ENCODE peak calls at places on chromosome 2, in eight cellular contexts. One of them, this sample, is unnamed.
A peak's percentile ranks its signal among the peaks of the same experiment; 100 is the strongest.

GRCh38 chr2:144152817-144153271 is 367.1 kb downstream of the ZEB2 start:
- DNase-seq in esophagus squamous epithelium: no peak
- DNase-seq in heart left ventricle: no peak
- DNase-seq in mammary epithelial cell: no peak
- DNase-seq in IMR-90: peak; percentile 82
- DNase-seq in Peyer's patch: no peak
- DNase-seq in psoas muscle: no peak
- DNase-seq in ascending aorta: no peak
- DNase-seq in this sample: no peak

GRCh38 chr2:170261566-170261965 is 83.6 kb downstream of the MYO3B start:
- DNase-seq in esophagus squamous epithelium: no peak
- DNase-seq in heart left ventricle: no peak
- DNase-seq in mammary epithelial cell: no peak
- DNase-seq in IMR-90: no peak
- DNase-seq in Peyer's patch: no peak
- DNase-seq in psoas muscle: no peak
- DNase-seq in ascending aorta: no peak
- DNase-seq in this sample: no peak

GRCh38 chr2:222739939-222740338 is 68.5 kb downstream of the MOGAT1 start:
- DNase-seq in esophagus squamous epithelium: no peak
- DNase-seq in heart left ventricle: no peak
- DNase-seq in mammary epithelial cell: no peak
- DNase-seq in IMR-90: no peak
- DNase-seq in Peyer's patch: no peak
- DNase-seq in psoas muscle: no peak
- DNase-seq in ascending aorta: no peak
- DNase-seq in this sample: no peak

GRCh38 chr2:173229086-173229485 is 125.6 kb upstream of the CDCA7 start:
- DNase-seq in esophagus squamous epithelium: no peak
- DNase-seq in heart left ventricle: no peak
- DNase-seq in mammary epithelial cell: no peak
- DNase-seq in IMR-90: no peak
- DNase-seq in Peyer's patch: no peak
- DNase-seq in psoas muscle: no peak
- DNase-seq in ascending aorta: no peak
- DNase-seq in this sample: no peak

GRCh38 chr2:26864226-26864625 is 16.3 kb downstream of the DPYSL5 start:
- DNase-seq in esophagus squamous epithelium: no peak
- DNase-seq in heart left ventricle: no peak
- DNase-seq in mammary epithelial cell: no peak
- DNase-seq in IMR-90: no peak
- DNase-seq in Peyer's patch: no peak
- DNase-seq in psoas muscle: no peak
- DNase-seq in ascending aorta: no peak
- DNase-seq in this sample: no peak

GRCh38 chr2:209501579-209501978 is 77.7 kb downstream of the MAP2 start:
- DNase-seq in esophagus squamous epithelium: no peak
- DNase-seq in heart left ventricle: no peak
- DNase-seq in mammary epithelial cell: no peak
- DNase-seq in IMR-90: no peak
- DNase-seq in Peyer's patch: no peak
- DNase-seq in psoas muscle: no peak
- DNase-seq in ascending aorta: no peak
- DNase-seq in this sample: no peak

GRCh38 chr2:62578837-62579640 is 73.0 kb upstream of the TMEM17 start:
- DNase-seq in esophagus squamous epithelium: no peak
- DNase-seq in heart left ventricle: no peak
- DNase-seq in mammary epithelial cell: peak; percentile 95
- DNase-seq in IMR-90: peak; percentile 87
- DNase-seq in Peyer's patch: no peak
- DNase-seq in psoas muscle: no peak
- DNase-seq in ascending aorta: no peak
- DNase-seq in this sample: no peak

GRCh38 chr2:160293401-160293911 is 93.4 kb upstream of the ITGB6 start:
- DNase-seq in esophagus squamous epithelium: no peak
- DNase-seq in heart left ventricle: no peak
- DNase-seq in mammary epithelial cell: peak; percentile 90
- DNase-seq in IMR-90: peak; percentile 94
- DNase-seq in Peyer's patch: no peak
- DNase-seq in psoas muscle: no peak
- DNase-seq in ascending aorta: no peak
- DNase-seq in this sample: no peak

GRCh38 chr2:127181851-127182250 is 38.2 kb downstream of the CYP27C1 start:
- DNase-seq in esophagus squamous epithelium: no peak
- DNase-seq in heart left ventricle: no peak
- DNase-seq in mammary epithelial cell: no peak
- DNase-seq in IMR-90: no peak
- DNase-seq in Peyer's patch: no peak
- DNase-seq in psoas muscle: no peak
- DNase-seq in ascending aorta: no peak
- DNase-seq in this sample: no peak

GRCh38 chr2:60741588-60741987 is 14.5 kb upstream of the PAPOLG start:
- DNase-seq in esophagus squamous epithelium: no peak
- DNase-seq in heart left ventricle: no peak
- DNase-seq in mammary epithelial cell: no peak
- DNase-seq in IMR-90: no peak
- DNase-seq in Peyer's patch: no peak
- DNase-seq in psoas muscle: no peak
- DNase-seq in ascending aorta: no peak
- DNase-seq in this sample: no peak

GRCh38 chr2:118268268-118268667 is 180.0 kb downstream of the INSIG2 start:
- DNase-seq in esophagus squamous epithelium: no peak
- DNase-seq in heart left ventricle: no peak
- DNase-seq in mammary epithelial cell: no peak
- DNase-seq in IMR-90: no peak
- DNase-seq in Peyer's patch: no peak
- DNase-seq in psoas muscle: no peak
- DNase-seq in ascending aorta: no peak
- DNase-seq in this sample: no peak

GRCh38 chr2:106572541-106573148 is 85.5 kb downstream of the CD8B2 start:
- DNase-seq in esophagus squamous epithelium: no peak
- DNase-seq in heart left ventricle: no peak
- DNase-seq in mammary epithelial cell: no peak
- DNase-seq in IMR-90: no peak
- DNase-seq in Peyer's patch: no peak
- DNase-seq in psoas muscle: no peak
- DNase-seq in ascending aorta: no peak
- DNase-seq in this sample: no peak

GRCh38 chr2:47629501-47630460 is 153.2 kb upstream of the MSH6 start:
- DNase-seq in esophagus squamous epithelium: no peak
- DNase-seq in heart left ventricle: no peak
- DNase-seq in mammary epithelial cell: no peak
- DNase-seq in IMR-90: no peak
- DNase-seq in Peyer's patch: no peak
- DNase-seq in psoas muscle: no peak
- DNase-seq in ascending aorta: no peak
- DNase-seq in this sample: no peak

GRCh38 chr2:146579154-146579930 is 1265.5 kb upstream of the ACVR2A start:
- DNase-seq in esophagus squamous epithelium: no peak
- DNase-seq in heart left ventricle: no peak
- DNase-seq in mammary epithelial cell: peak; percentile 43
- DNase-seq in IMR-90: peak; percentile 77
- DNase-seq in Peyer's patch: no peak
- DNase-seq in psoas muscle: no peak
- DNase-seq in ascending aorta: no peak
- DNase-seq in this sample: no peak

GRCh38 chr2:173876833-173877413 is 88.2 kb downstream of the SP3 start:
- DNase-seq in esophagus squamous epithelium: no peak
- DNase-seq in heart left ventricle: no peak
- DNase-seq in mammary epithelial cell: no peak
- DNase-seq in IMR-90: no peak
- DNase-seq in Peyer's patch: no peak
- DNase-seq in psoas muscle: no peak
- DNase-seq in ascending aorta: no peak
- DNase-seq in this sample: no peak

GRCh38 chr2:94970353-94970752 is 55.2 kb upstream of the MAL start:
- DNase-seq in esophagus squamous epithelium: no peak
- DNase-seq in heart left ventricle: no peak
- DNase-seq in mammary epithelial cell: no peak
- DNase-seq in IMR-90: no peak
- DNase-seq in Peyer's patch: no peak
- DNase-seq in psoas muscle: no peak
- DNase-seq in ascending aorta: no peak
- DNase-seq in this sample: no peak
- TF ChIP-seq CTCF in esophagus squamous epithelium: no peak
- TF ChIP-seq CTCF in heart left ventricle: no peak
- TF ChIP-seq CTCF in mammary epithelial cell: no peak
- TF ChIP-seq CTCF in IMR-90: no peak
- TF ChIP-seq CTCF in Peyer's patch: no peak
- TF ChIP-seq CTCF in psoas muscle: no peak
- TF ChIP-seq CTCF in ascending aorta: no peak
- TF ChIP-seq CTCF in this sample: no peak

DNA sequence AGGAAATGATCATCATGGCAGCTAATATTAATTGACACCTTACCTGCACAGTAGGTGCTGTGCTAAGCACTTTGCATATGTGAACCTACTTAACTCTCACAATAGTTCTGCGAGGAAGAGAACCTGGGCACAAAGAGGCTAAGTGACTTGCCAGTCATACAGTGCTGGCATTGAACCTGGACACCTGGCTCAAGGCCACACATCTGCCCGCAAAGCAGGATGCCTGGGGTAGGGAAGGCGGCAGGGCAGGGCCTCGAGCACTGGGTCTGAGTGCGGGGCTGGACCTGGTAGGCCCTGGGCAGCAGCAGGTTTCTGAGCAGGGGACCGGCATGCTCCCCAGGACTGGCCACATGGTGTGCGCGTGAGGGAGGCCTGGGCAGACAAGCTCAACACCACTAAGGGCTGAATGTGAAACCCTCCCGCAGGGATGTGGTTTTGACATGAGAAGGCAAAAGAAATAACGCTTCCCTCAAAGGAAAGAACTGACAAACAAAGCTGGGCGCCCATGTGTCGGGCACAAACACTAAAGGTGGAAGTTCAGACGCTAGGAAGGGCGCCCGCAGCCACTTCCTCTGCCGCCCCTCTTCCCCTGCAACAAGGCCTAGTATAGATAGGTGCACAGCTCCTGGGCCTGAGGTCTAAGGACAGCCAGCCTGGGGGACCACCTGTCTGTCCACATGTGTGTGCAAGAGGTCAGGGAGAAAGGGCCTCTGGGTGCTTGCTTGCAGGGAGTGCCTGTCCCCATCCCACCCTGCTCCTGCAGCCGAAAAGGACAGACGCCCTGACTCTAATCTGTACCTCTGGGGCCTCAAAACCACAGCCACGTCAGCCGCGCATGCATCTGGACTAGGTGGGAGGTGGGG is 92.5 kb downstream of the ZFP36L2 start:
- DNase-seq in esophagus squamous epithelium: peak; percentile 50
- DNase-seq in heart left ventricle: no peak
- DNase-seq in mammary epithelial cell: no peak
- DNase-seq in IMR-90: no peak
- DNase-seq in Peyer's patch: peak; percentile 63
- DNase-seq in psoas muscle: no peak
- DNase-seq in ascending aorta: peak; percentile 37
- DNase-seq in this sample: peak; percentile 80
- H3K4me1 ChIP-seq in esophagus squamous epithelium: peaks cover 70% of the 10 kb centered on the region
- H3K4me1 ChIP-seq in heart left ventricle: peaks cover 25% of the 10 kb centered on the region
- H3K4me1 ChIP-seq in mammary epithelial cell: peaks cover 33% of the 10 kb centered on the region
- H3K4me1 ChIP-seq in IMR-90: peaks cover 16% of the 10 kb centered on the region
- H3K4me1 ChIP-seq in Peyer's patch: peaks cover 85% of the 10 kb centered on the region
- H3K4me1 ChIP-seq in psoas muscle: peaks cover 37% of the 10 kb centered on the region
- H3K4me1 ChIP-seq in ascending aorta: peaks cover 15% of the 10 kb centered on the region
- H3K4me1 ChIP-seq in this sample: peaks cover 89% of the 10 kb centered on the region

GRCh38 chr2:319059-319600 is 31.2 kb upstream of the ALKAL2 start:
- DNase-seq in esophagus squamous epithelium: no peak
- DNase-seq in heart left ventricle: no peak
- DNase-seq in mammary epithelial cell: no peak
- DNase-seq in IMR-90: no peak
- DNase-seq in Peyer's patch: no peak
- DNase-seq in psoas muscle: no peak
- DNase-seq in ascending aorta: no peak
- DNase-seq in this sample: no peak

GRCh38 chr2:313991-314390 is 26.1 kb upstream of the ALKAL2 start:
- DNase-seq in esophagus squamous epithelium: no peak
- DNase-seq in heart left ventricle: no peak
- DNase-seq in mammary epithelial cell: no peak
- DNase-seq in IMR-90: no peak
- DNase-seq in Peyer's patch: no peak
- DNase-seq in psoas muscle: no peak
- DNase-seq in ascending aorta: no peak
- DNase-seq in this sample: no peak

GRCh38 chr2:317501-318424 is 29.9 kb upstream of the ALKAL2 start:
- DNase-seq in esophagus squamous epithelium: no peak
- DNase-seq in heart left ventricle: no peak
- DNase-seq in mammary epithelial cell: peak; percentile 4
- DNase-seq in IMR-90: peak; percentile 10
- DNase-seq in Peyer's patch: no peak
- DNase-seq in psoas muscle: no peak
- DNase-seq in ascending aorta: no peak
- DNase-seq in this sample: no peak

GRCh38 chr2:316381-316780 is 28.5 kb upstream of the ALKAL2 start:
- DNase-seq in esophagus squamous epithelium: no peak
- DNase-seq in heart left ventricle: no peak
- DNase-seq in mammary epithelial cell: no peak
- DNase-seq in IMR-90: no peak
- DNase-seq in Peyer's patch: no peak
- DNase-seq in psoas muscle: no peak
- DNase-seq in ascending aorta: no peak
- DNase-seq in this sample: no peak

DNA sequence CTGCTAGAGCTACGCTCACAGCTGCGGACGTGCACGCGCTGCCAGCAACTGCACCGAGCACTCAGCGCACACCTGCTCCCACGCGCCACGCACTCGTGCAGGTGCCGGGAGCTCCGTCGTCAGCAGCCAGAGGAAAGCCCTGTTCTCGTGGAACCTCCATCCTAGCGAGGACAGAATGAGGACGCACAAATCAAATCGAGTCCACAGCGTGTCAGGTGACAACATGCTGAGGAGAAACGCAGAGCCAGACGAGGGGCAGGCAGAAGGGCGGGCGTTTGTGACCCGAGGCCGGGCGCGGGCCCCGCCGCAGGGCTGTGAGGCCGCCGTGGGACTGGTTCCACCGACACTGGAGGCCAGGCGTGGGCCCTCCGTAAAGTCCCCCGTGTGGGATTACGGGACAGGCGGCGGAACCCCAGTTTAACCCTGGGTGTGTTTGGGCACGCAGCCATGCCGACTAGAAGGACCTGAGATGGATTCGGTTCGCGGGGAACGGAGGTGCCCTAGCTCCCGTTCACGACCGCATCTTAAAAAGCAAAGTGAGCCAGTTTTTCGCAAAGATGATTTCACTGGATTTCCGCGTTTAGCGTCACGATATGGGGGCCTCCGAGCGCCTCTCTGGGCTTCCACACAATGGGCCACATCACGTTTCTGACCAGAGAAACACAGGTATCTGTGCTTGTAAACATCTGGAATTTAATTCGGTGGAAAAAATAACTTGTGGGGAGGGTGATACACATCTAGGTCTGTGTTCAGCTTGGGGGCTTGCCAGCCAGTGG is 26.9 kb upstream of the ALKAL2 start:
- DNase-seq in esophagus squamous epithelium: no peak
- DNase-seq in heart left ventricle: no peak
- DNase-seq in mammary epithelial cell: no peak
- DNase-seq in IMR-90: no peak
- DNase-seq in Peyer's patch: no peak
- DNase-seq in psoas muscle: no peak
- DNase-seq in ascending aorta: no peak
- DNase-seq in this sample: no peak
- TF ChIP-seq CTCF in esophagus squamous epithelium: no peak
- TF ChIP-seq CTCF in heart left ventricle: no peak
- TF ChIP-seq CTCF in mammary epithelial cell: no peak
- TF ChIP-seq CTCF in IMR-90: no peak
- TF ChIP-seq CTCF in Peyer's patch: no peak
- TF ChIP-seq CTCF in psoas muscle: no peak
- TF ChIP-seq CTCF in ascending aorta: no peak
- TF ChIP-seq CTCF in this sample: no peak

GRCh38 chr2:29448238-29448637 is 333.0 kb downstream of the CLIP4 start:
- DNase-seq in esophagus squamous epithelium: no peak
- DNase-seq in heart left ventricle: no peak
- DNase-seq in mammary epithelial cell: no peak
- DNase-seq in IMR-90: no peak
- DNase-seq in Peyer's patch: no peak
- DNase-seq in psoas muscle: no peak
- DNase-seq in ascending aorta: no peak
- DNase-seq in this sample: no peak
- H3K4me1 ChIP-seq in esophagus squamous epithelium: no peaks in the 10 kb centered on the region
- H3K4me1 ChIP-seq in heart left ventricle: no peaks in the 10 kb centered on the region
- H3K4me1 ChIP-seq in mammary epithelial cell: peaks cover 9% of the 10 kb centered on the region
- H3K4me1 ChIP-seq in IMR-90: no peaks in the 10 kb centered on the region
- H3K4me1 ChIP-seq in Peyer's patch: no peaks in the 10 kb centered on the region
- H3K4me1 ChIP-seq in psoas muscle: no peaks in the 10 kb centered on the region
- H3K4me1 ChIP-seq in ascending aorta: no peaks in the 10 kb centered on the region
- H3K4me1 ChIP-seq in this sample: no peaks in the 10 kb centered on the region

This sample was measured in lower lobe of right lung.